ENCODE peak calls at places on chromosomes 1 and 21, in ten cellular contexts. Y, U, G, C, N, M, R, B, F and K are unnamed samples.

GRCh38 chr1:161763522-161764098 is 2.5 kb upstream of the ATF6 start:
- DNase-seq in N (no peak), M (peak), B (peak), C (no peak), U (no peak), Y (no peak), F (no peak), R (no peak), G (no peak), K (peak)

GRCh38 chr21:34962586-34963222 is 86.4 kb downstream of the RUNX1 start:
- DNase-seq in R (no peak), Y (no peak), C (no peak), B (no peak), N (no peak), G (no peak), F (no peak), U (no peak), M (no peak), K (no peak)

GRCh38 chr1:183871142-183871541 is 66.2 kb downstream of the RGL1 start:
- DNase-seq in Y (no peak), N (no peak), C (no peak), G (peak), B (no peak), F (no peak), R (no peak), U (no peak), M (peak), K (no peak)

GRCh38 chr1:183735069-183735860 is 69.7 kb upstream of the RGL1 start:
- DNase-seq in R (no peak), Y (no peak), U (no peak), M (no peak), G (peak), C (no peak), F (no peak), N (no peak), B (no peak), K (no peak)

GRCh38 chr1:31670583-31670944 is 25.9 kb upstream of the PEF1 start:
- DNase-seq in B (no peak), N (no peak), G (no peak), R (no peak), M (no peak), F (no peak), Y (no peak), U (no peak), C (no peak), K (no peak)

GRCh38 chr1:47181955-47182680 is 7.7 kb downstream of the PDZK1IP1 start:
- DNase-seq in U (no peak), F (no peak), R (no peak), C (no peak), B (no peak), G (peak), N (no peak), M (no peak), Y (no peak), K (no peak)

GRCh38 chr1:209542585-209542984 is 40.9 kb upstream of the CAMK1G start:
- DNase-seq in F (no peak), N (no peak), Y (no peak), B (no peak), G (peak), C (no peak), M (no peak), U (no peak), R (no peak), K (no peak)

GRCh38 chr1:26278835-26279597 is 870 bp upstream of the SH3BGRL3 start:
- DNase-seq in R (no peak), C (peak), B (no peak), F (no peak), Y (no peak), N (no peak), M (no peak), G (peak), U (peak), K (peak)

GRCh38 chr1:192066202-192066601 is 92.1 kb upstream of the RGS18 start:
- DNase-seq in M (no peak), U (no peak), F (no peak), R (no peak), C (no peak), Y (no peak), G (peak), B (no peak), N (no peak), K (no peak)

GRCh38 chr1:115606305-115606704 is 35.5 kb upstream of the VANGL1 start:
- DNase-seq in C (no peak), B (no peak), G (no peak), U (no peak), M (no peak), N (no peak), F (no peak), R (no peak), Y (no peak), K (no peak)

GRCh38 chr1:78286686-78287085 is 204.1 kb upstream of the PTGFR start:
- DNase-seq in G (peak), M (no peak), F (no peak), Y (no peak), C (no peak), R (no peak), B (no peak), N (no peak), U (no peak), K (no peak)

GRCh38 chr1:153220606-153221303 is 3.4 kb downstream of the PRR9 start:
- DNase-seq in Y (no peak), M (peak), B (no peak), N (no peak), F (peak), R (no peak), U (no peak), G (no peak), C (no peak), K (no peak)

GRCh38 chr1:3530086-3530930 is 75.8 kb downstream of the ARHGEF16 start:
- DNase-seq in N (no peak), Y (peak), B (no peak), F (no peak), M (peak), U (peak), C (no peak), R (no peak), G (no peak), K (no peak)

GRCh38 chr1:43853161-43853921 is 80.3 kb upstream of the ARTN start:
- DNase-seq in N (peak), R (peak), F (peak), B (peak), U (no peak), Y (no peak), M (peak), G (peak), C (no peak), K (peak)

GRCh38 chr1:150778409-150778808 is 12.8 kb upstream of the CTSS start:
- DNase-seq in G (no peak), U (no peak), N (no peak), F (no peak), M (no peak), B (no peak), Y (no peak), C (no peak), R (no peak), K (no peak)

GRCh38 chr1:222335586-222335985 is 212.3 kb downstream of the HHIPL2 start:
- DNase-seq in B (no peak), M (no peak), C (no peak), U (no peak), G (peak), F (no peak), Y (no peak), N (no peak), R (no peak), K (no peak)

GRCh38 chr1:212612251-212612961 is 3.8 kb downstream of the ATF3 start:
- DNase-seq in F (no peak), Y (no peak), U (no peak), B (no peak), N (no peak), C (no peak), G (no peak), M (no peak), R (no peak), K (no peak)